ENCODE peak calls at places on chromosomes 2 and 18, in four cellular contexts. One of them, this sample, is unnamed.

GRCh38 chr2:230268606-230269222 is 43.2 kb downstream of the SP140 start:
- DNase-seq in IMR-90: peak; percentile 1
- DNase-seq in H9: no peak
- DNase-seq in mesenchymal stem cell: peak; percentile 1
- DNase-seq in this sample: no peak

GRCh38 chr2:176984987-176985386 is 227.6 kb upstream of the HNRNPA3 start:
- DNase-seq in H9: peak; percentile 34
- DNase-seq in mesenchymal stem cell: no peak
- DNase-seq in IMR-90: no peak
- DNase-seq in this sample: peak; percentile 13

GRCh38 chr18:51253476-51253875 is 56.0 kb upstream of the MEX3C start:
- DNase-seq in H9: no peak
- DNase-seq in mesenchymal stem cell: peak; percentile 16
- DNase-seq in IMR-90: no peak
- DNase-seq in this sample: no peak

GRCh38 chr18:49487711-49488310 is 777 bp upstream of the C18orf32 start:
- DNase-seq in IMR-90: no peak
- DNase-seq in H9: peak; percentile 35
- DNase-seq in mesenchymal stem cell: peak; percentile 10
- DNase-seq in this sample: no peak

GRCh38 chr2:129709030-129709955 is 270.2 kb upstream of the RAB6C start:
- DNase-seq in H9: peak; percentile 26
- DNase-seq in mesenchymal stem cell: no peak
- DNase-seq in IMR-90: no peak
- DNase-seq in this sample: no peak

GRCh38 chr2:217853301-217853881 is 149.4 kb downstream of the TNS1 start:
- DNase-seq in mesenchymal stem cell: peak; percentile 73
- DNase-seq in IMR-90: peak; percentile 69
- DNase-seq in H9: no peak
- DNase-seq in this sample: no peak

GRCh38 chr2:24076849-24077534 is 866 bp upstream of the SF3B6 start:
- DNase-seq in IMR-90: no peak
- DNase-seq in H9: no peak
- DNase-seq in mesenchymal stem cell: no peak
- DNase-seq in this sample: peak; percentile 36

GRCh38 chr2:65275141-65275540 is 47.5 kb downstream of the ACTR2 start:
- DNase-seq in H9: peak; percentile 47
- DNase-seq in IMR-90: no peak
- DNase-seq in mesenchymal stem cell: peak; percentile 46
- DNase-seq in this sample: peak; percentile 62

GRCh38 chr2:19888831-19889230 is 13.0 kb downstream of the TTC32 start:
- DNase-seq in H9: no peak
- DNase-seq in mesenchymal stem cell: no peak
- DNase-seq in IMR-90: no peak
- DNase-seq in this sample: no peak

GRCh38 chr2:42954227-42954962 is 162.0 kb upstream of the HAAO start:
- DNase-seq in mesenchymal stem cell: peak; percentile 51
- DNase-seq in IMR-90: peak; percentile 65
- DNase-seq in H9: no peak
- DNase-seq in this sample: peak; percentile 65

GRCh38 chr2:42953216-42953615 is 160.8 kb upstream of the HAAO start:
- DNase-seq in mesenchymal stem cell: no peak
- DNase-seq in IMR-90: no peak
- DNase-seq in H9: no peak
- DNase-seq in this sample: no peak

GRCh38 chr2:42947809-42948595 is 155.6 kb upstream of the HAAO start:
- DNase-seq in mesenchymal stem cell: no peak
- DNase-seq in IMR-90: no peak
- DNase-seq in H9: no peak
- DNase-seq in this sample: no peak

GRCh38 chr2:42949125-42949524 is 156.7 kb upstream of the HAAO start:
- DNase-seq in H9: no peak
- DNase-seq in IMR-90: no peak
- DNase-seq in mesenchymal stem cell: no peak
- DNase-seq in this sample: no peak

GRCh38 chr2:42951263-42951938 is 159.0 kb upstream of the HAAO start:
- DNase-seq in H9: no peak
- DNase-seq in mesenchymal stem cell: peak; percentile 59
- DNase-seq in IMR-90: no peak
- DNase-seq in this sample: no peak
- H2BK15ac ChIP-seq in H9: no peak overlapping the region
- H2BK15ac ChIP-seq in mesenchymal stem cell: no peak overlapping the region
- H2BK15ac ChIP-seq in IMR-90: peak overlapping the region; percentile 80
- H2BK15ac ChIP-seq in this sample: no peak overlapping the region

GRCh38 chr2:96907405-96908041 is 37.6 kb upstream of the SEMA4C start:
- DNase-seq in H9: peak; percentile 81
- DNase-seq in IMR-90: peak; percentile 24
- DNase-seq in mesenchymal stem cell: peak; percentile 53
- DNase-seq in this sample: peak; percentile 91

GRCh38 chr2:96900237-96900636 is 30.4 kb upstream of the SEMA4C start:
- DNase-seq in mesenchymal stem cell: no peak
- DNase-seq in IMR-90: no peak
- DNase-seq in H9: no peak
- DNase-seq in this sample: no peak

GRCh38 chr2:96906719-96907404 is 37.0 kb upstream of the SEMA4C start:
- DNase-seq in IMR-90: no peak
- DNase-seq in H9: peak; percentile 63
- DNase-seq in mesenchymal stem cell: no peak
- DNase-seq in this sample: peak; percentile 69

GRCh38 chr2:96903318-96903717 is 33.4 kb upstream of the SEMA4C start:
- DNase-seq in H9: peak; percentile 62
- DNase-seq in mesenchymal stem cell: no peak
- DNase-seq in IMR-90: no peak
- DNase-seq in this sample: peak; percentile 47

DNA sequence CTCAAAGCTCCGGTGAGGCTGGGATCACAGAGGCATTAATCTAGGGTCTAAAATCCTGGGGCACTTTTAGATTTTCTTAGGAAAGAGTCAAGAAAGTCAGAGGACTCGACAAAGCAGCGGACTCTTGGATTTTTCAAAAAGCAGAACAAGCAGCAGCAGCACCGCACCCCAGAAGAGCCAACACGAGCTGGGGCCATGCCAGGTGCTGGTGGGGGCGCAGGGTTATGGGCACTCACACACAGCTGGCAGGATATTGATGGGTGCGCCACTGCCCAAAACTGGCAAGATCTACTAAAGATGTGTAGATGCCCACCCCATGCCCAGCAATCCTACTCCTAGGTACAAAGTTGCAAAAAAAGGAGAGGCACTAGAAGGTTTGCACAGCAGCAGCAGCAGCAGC is 33.9 kb upstream of the SEMA4C start:
- DNase-seq in H9: no peak
- DNase-seq in mesenchymal stem cell: no peak
- DNase-seq in IMR-90: no peak
- DNase-seq in this sample: no peak
- H2AK5ac ChIP-seq in H9: no peak overlapping the region
- H2AK5ac ChIP-seq in mesenchymal stem cell: no peak overlapping the region
- H2AK5ac ChIP-seq in IMR-90: no peak overlapping the region
- H2AK5ac ChIP-seq in this sample: no peak overlapping the region

DNA sequence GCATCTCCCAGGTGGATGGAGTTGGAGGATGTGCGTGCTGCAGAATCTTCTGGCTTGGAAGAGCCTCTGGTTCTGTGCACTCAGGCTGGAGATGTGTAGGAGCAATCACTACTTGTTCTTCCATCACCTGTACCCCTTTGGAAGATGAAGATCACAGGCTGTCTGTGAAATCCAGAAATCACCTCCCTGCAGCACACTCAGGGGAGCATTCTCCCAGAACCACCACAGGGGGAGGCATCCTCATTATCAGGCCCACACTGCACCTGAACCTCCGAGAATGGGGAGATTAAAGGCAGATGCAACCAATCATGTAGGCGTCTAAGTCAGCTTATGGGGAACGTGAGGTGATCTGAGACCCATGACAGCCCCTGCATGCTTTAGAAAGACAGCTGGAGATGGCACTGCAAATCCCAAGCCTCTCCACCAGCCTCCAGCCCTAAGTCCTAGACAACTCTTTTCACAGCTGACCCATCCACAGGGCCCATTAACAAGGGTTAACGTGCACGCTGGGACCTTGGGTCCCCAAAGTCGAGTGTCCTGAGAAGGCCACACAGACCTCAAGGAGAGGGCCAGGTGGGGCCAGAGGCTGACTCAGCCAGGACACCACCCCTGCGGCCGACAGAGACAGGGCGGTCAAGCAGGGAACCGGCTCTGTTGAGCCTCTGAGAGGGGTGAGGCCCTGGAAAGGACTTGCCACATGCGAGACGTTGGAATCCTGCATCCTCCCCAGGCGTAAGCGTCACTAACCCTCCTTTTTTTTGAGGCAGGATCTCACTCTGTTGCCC is 314.9 kb downstream of the EIPR1 start:
- DNase-seq in mesenchymal stem cell: no peak
- DNase-seq in IMR-90: no peak
- DNase-seq in H9: no peak
- DNase-seq in this sample: no peak
- H2BK15ac ChIP-seq in mesenchymal stem cell: no peak overlapping the region
- H2BK15ac ChIP-seq in IMR-90: no peak overlapping the region
- H2BK15ac ChIP-seq in H9: no peak overlapping the region
- H2BK15ac ChIP-seq in this sample: no peak overlapping the region

GRCh38 chr2:69969991-69970390 is 8.6 kb upstream of the ASPRV1 start:
- DNase-seq in IMR-90: no peak
- DNase-seq in mesenchymal stem cell: no peak
- DNase-seq in H9: no peak
- DNase-seq in this sample: peak; percentile 67

GRCh38 chr2:69966496-69966895 is 5.1 kb upstream of the ASPRV1 start:
- DNase-seq in H9: no peak
- DNase-seq in IMR-90: no peak
- DNase-seq in mesenchymal stem cell: no peak
- DNase-seq in this sample: no peak

GRCh38 chr2:69965756-69966447 is 4.5 kb upstream of the ASPRV1 start:
- DNase-seq in mesenchymal stem cell: no peak
- DNase-seq in H9: no peak
- DNase-seq in IMR-90: no peak
- DNase-seq in this sample: no peak

GRCh38 chr2:69968609-69969008 is 7.2 kb upstream of the ASPRV1 start:
- DNase-seq in H9: no peak
- DNase-seq in IMR-90: no peak
- DNase-seq in mesenchymal stem cell: no peak
- DNase-seq in this sample: no peak

GRCh38 chr2:69969126-69969983 is 7.9 kb upstream of the ASPRV1 start:
- DNase-seq in IMR-90: no peak
- DNase-seq in mesenchymal stem cell: no peak
- DNase-seq in H9: no peak
- DNase-seq in this sample: no peak
- H2AK5ac ChIP-seq in IMR-90: no peak overlapping the region
- H2AK5ac ChIP-seq in mesenchymal stem cell: no peak overlapping the region
- H2AK5ac ChIP-seq in H9: no peak overlapping the region
- H2AK5ac ChIP-seq in this sample: no peak overlapping the region

DNA sequence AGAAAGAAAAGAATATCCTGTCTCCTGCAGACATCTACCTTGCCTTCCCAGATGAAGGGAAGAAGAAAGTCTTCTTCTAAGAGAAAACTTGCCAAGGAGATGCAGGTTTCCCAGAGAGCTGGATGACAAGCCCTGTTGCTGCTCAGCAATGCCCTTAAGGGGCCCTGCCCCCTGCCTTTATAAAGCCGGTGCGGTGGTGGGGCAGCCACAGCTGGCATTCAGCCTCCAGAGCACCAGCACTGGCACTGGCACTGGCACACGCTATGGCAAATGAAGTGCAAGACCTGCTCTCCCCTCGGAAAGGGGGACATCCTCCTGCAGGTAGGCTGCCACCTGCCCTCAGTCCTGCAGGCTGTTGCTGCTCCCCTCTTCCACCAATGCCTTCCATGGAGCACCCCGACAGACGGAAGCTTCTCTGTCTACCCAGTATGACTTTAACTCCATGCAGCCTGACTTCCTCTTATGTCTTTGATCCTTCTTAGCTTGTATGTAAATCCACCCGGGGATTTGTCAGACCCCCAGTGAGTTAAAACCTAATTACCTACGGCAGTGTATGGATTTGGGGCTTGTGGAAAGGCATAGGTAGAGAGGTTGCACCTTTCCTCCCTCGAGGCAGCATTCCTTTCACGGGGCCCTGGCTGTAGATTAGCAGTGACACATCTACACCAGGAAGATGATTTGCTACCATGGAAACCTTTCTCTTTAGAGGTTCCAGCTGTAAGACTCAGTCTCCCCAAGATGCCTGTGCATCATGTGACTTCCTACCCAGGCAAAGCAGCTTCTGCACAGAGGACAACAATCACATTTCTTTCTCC is at the start of gene DAPL1:
- DNase-seq in IMR-90: no peak
- DNase-seq in mesenchymal stem cell: no peak
- DNase-seq in H9: no peak
- DNase-seq in this sample: peak; percentile 81
- H2BK15ac ChIP-seq in IMR-90: no peak within 1 kb of the TSS
- H2BK15ac ChIP-seq in mesenchymal stem cell: no peak within 1 kb of the TSS
- H2BK15ac ChIP-seq in H9: no peak within 1 kb of the TSS
- H2BK15ac ChIP-seq in this sample: no peak within 1 kb of the TSS

DNA sequence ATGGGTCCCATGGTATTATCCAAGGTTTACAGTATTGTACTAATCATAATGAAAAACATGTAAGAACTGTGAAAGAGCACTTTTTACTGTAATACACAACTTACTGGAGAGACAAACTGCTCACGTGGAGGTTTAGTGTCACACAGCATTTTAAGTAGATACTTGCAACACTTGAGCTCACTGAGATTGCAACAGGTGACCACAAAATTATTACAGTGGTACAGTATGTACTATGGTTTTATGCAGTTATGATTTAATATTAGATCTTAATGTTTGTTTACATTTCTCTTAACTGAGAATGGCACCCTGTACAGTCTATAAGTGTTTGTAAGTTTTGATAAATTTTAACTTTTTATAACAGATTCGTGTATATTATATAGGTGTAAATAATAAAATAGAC is 118.6 kb upstream of the SKOR2 start:
- DNase-seq in IMR-90: no peak
- DNase-seq in H9: no peak
- DNase-seq in mesenchymal stem cell: no peak
- DNase-seq in this sample: no peak
- H2AK5ac ChIP-seq in IMR-90: no peak overlapping the region
- H2AK5ac ChIP-seq in H9: no peak overlapping the region
- H2AK5ac ChIP-seq in mesenchymal stem cell: no peak overlapping the region
- H2AK5ac ChIP-seq in this sample: no peak overlapping the region

GRCh38 chr2:204544961-204545860 is at the start of gene PARD3B:
- DNase-seq in H9: peak; percentile 63
- DNase-seq in IMR-90: peak; percentile 62
- DNase-seq in mesenchymal stem cell: peak; percentile 72
- DNase-seq in this sample: peak; percentile 77
- H2BK15ac ChIP-seq in H9: no peak within 1 kb of the TSS
- H2BK15ac ChIP-seq in IMR-90: peak within 1 kb of the TSS; percentile 75
- H2BK15ac ChIP-seq in mesenchymal stem cell: peak within 1 kb of the TSS; percentile 94
- H2BK15ac ChIP-seq in this sample: no peak within 1 kb of the TSS

This sample was measured in mesendoderm.